ENCODE peak calls at places on chromosome 17, in four cellular contexts. U is amniotic stem cell; G is CD8-positive, alpha-beta T cell; W is IMR-90. J is an unnamed sample.

GRCh38 chr17:9123594-9124553 is 102.6 kb downstream of the NTN1 start:
- DNase-seq in U (no peak), G (no peak), W (no peak), J (no peak)

GRCh38 chr17:58231644-58232043 is 6.7 kb upstream of the LPO start:
- DNase-seq in U (no peak), G (no peak), W (peak), J (no peak)

GRCh38 chr17:31582151-31582907 is 190.9 kb downstream of the RAB11FIP4 start:
- DNase-seq in U (no peak), G (no peak), W (peak), J (no peak)

GRCh38 chr17:78672880-78673371 is 95.7 kb upstream of the DNAH17 start:
- DNase-seq in U (no peak), G (no peak), W (no peak), J (no peak)

GRCh38 chr17:28807925-28808641 is 34.5 kb downstream of the FAM222B start:
- DNase-seq in U (peak), G (no peak), W (peak), J (no peak)

GRCh38 chr17:60087882-60088669 is 9.4 kb upstream of the HEATR6 start:
- DNase-seq in U (no peak), G (no peak), W (no peak), J (no peak)

GRCh38 chr17:60142872-60143499 is 6.8 kb upstream of the CA4 start:
- DNase-seq in U (peak), G (peak), W (peak), J (peak)

GRCh38 chr17:42519546-42520444 is 16.2 kb upstream of the NAGLU start:
- DNase-seq in U (peak), G (no peak), W (peak), J (no peak)

GRCh38 chr17:57623620-57624019 is 121.5 kb downstream of the CCDC182 start:
- DNase-seq in U (no peak), G (no peak), W (no peak), J (no peak)

GRCh38 chr17:65194670-65195334 is 57.6 kb downstream of the RGS9 start:
- DNase-seq in U (no peak), G (no peak), W (no peak), J (no peak)

GRCh38 chr17:19464033-19465026 is 53.3 kb downstream of the RNF112 start:
- DNase-seq in U (no peak), G (no peak), W (peak), J (no peak)

GRCh38 chr17:49861150-49861884 is 13.4 kb upstream of the TAC4 start:
- DNase-seq in U (no peak), G (peak), W (peak), J (peak)

GRCh38 chr17:68789203-68789962 is 165.8 kb downstream of the ABCA8 start:
- DNase-seq in U (no peak), G (no peak), W (no peak), J (no peak)

GRCh38 chr17:81329279-81329926 is 34.3 kb upstream of the SLC38A10 start:
- DNase-seq in U (peak), G (no peak), W (peak), J (no peak)

GRCh38 chr17:57284984-57285646 is 28.8 kb downstream of the MSI2 start:
- DNase-seq in U (no peak), G (peak), W (no peak), J (peak)

GRCh38 chr17:64507418-64507766 is 615 bp downstream of the CEP95 start:
- DNase-seq in U (peak), G (peak), W (peak), J (peak)

GRCh38 chr17:7557825-7558543 is 566 bp upstream of the TNFSF13 start:
- DNase-seq in U (no peak), G (no peak), W (peak), J (no peak)

GRCh38 chr17:37833237-37833859 is 88.5 kb upstream of the HNF1B start:
- DNase-seq in U (no peak), G (no peak), W (no peak), J (no peak)

GRCh38 chr17:35257080-35257701 is 14.3 kb downstream of the SLFN5 start:
- DNase-seq in U (no peak), G (no peak), W (peak), J (no peak)

GRCh38 chr17:74164446-74165045 is 38.9 kb upstream of the RPL38 start:
- DNase-seq in U (no peak), G (no peak), W (no peak), J (no peak)

GRCh38 chr17:39678340-39679116 is 9.3 kb downstream of the PGAP3 start:
- DNase-seq in U (no peak), G (no peak), W (no peak), J (no peak)

GRCh38 chr17:8994319-8994718 is 27.0 kb upstream of the NTN1 start:
- DNase-seq in U (peak), G (peak), W (peak), J (peak)

GRCh38 chr17:16877102-16877501 is 94.8 kb downstream of the TNFRSF13B start:
- DNase-seq in U (no peak), G (no peak), W (no peak), J (no peak)

GRCh38 chr17:35900280-35900679 is 20.1 kb upstream of the CCL5 start:
- DNase-seq in U (no peak), G (peak), W (no peak), J (no peak)

GRCh38 chr17:17514993-17515920 is 19.1 kb upstream of the RASD1 start:
- DNase-seq in U (no peak), G (no peak), W (peak), J (no peak)

GRCh38 chr17:49730787-49731441 is 23.1 kb upstream of the SLC35B1 start:
- DNase-seq in U (no peak), G (no peak), W (no peak), J (no peak)

GRCh38 chr17:42436401-42436800 is 13.3 kb upstream of the CAVIN1 start:
- DNase-seq in U (peak), G (no peak), W (peak), J (no peak)

GRCh38 chr17:58691701-58692238 is at the start of gene TEX14:
- DNase-seq in U (no peak), G (no peak), W (no peak), J (no peak)

GRCh38 chr17:73030501-73030911 is 62.0 kb downstream of the SLC39A11 start:
- DNase-seq in U (no peak), G (no peak), W (peak), J (no peak)

GRCh38 chr17:75181608-75182318 is 996 bp downstream of the SUMO2 start:
- DNase-seq in U (no peak), G (peak), W (no peak), J (peak)

GRCh38 chr17:4786516-4786915 is 352 bp upstream of the VMO1 start:
- DNase-seq in U (no peak), G (no peak), W (no peak), J (no peak)

GRCh38 chr17:50618300-50618699 is 16.4 kb upstream of the ABCC3 start:
- DNase-seq in U (no peak), G (no peak), W (peak), J (no peak)